ENCODE peak calls at places on chromosomes 12 and 14, in seven cellular contexts. T is OCI-LY7, L is fibroblast of pulmonary artery, C is mesothelial cell of epicardium, P is suprapubic skin, J is WTC11, V is mammary epithelial cell. U is an unnamed sample.

GRCh38 chr14:58746261-58746660 is 108.5 kb downstream of the DACT1 start:
- DNase-seq in J (no peak), L (peak), V (peak), T (no peak), C (no peak), P (no peak), U (peak)

GRCh38 chr12:53770281-53770680 is 18.5 kb upstream of the CISTR start:
- DNase-seq in P (no peak), J (no peak), T (no peak), L (peak), V (peak), C (no peak), U (peak)

GRCh38 chr14:95407342-95407741 is 87.6 kb upstream of the CLMN start:
- DNase-seq in J (no peak), P (no peak), T (no peak), L (no peak), C (no peak), V (no peak), U (no peak)

GRCh38 chr12:8127138-8127537 is 3.7 kb downstream of the CLEC4A start:
- DNase-seq in C (no peak), P (no peak), L (no peak), V (no peak), T (no peak), J (no peak), U (no peak)

GRCh38 chr14:23005451-23005850 is 4.5 kb downstream of the C14orf93 start:
- DNase-seq in J (no peak), P (no peak), T (no peak), C (no peak), V (no peak), L (no peak), U (no peak)

GRCh38 chr12:50261654-50262053 is 21.7 kb downstream of the LIMA1 start:
- DNase-seq in V (peak), J (no peak), L (no peak), T (no peak), P (no peak), C (no peak), U (peak)

GRCh38 chr14:35365130-35366047 is 39.2 kb downstream of the NFKBIA start:
- DNase-seq in V (peak), P (no peak), J (no peak), L (peak), C (no peak), T (no peak), U (peak)

GRCh38 chr12:56753566-56753965 is 1.4 kb upstream of the PRIM1 start:
- DNase-seq in L (no peak), V (no peak), T (no peak), P (no peak), C (no peak), J (no peak), U (no peak)

GRCh38 chr14:47959753-47960152 is 284.3 kb upstream of the MDGA2 start:
- DNase-seq in V (no peak), L (no peak), C (no peak), J (no peak), T (no peak), P (no peak), U (no peak)

GRCh38 chr14:65352964-65353530 is 59.5 kb upstream of the FUT8 start:
- DNase-seq in C (no peak), P (no peak), V (peak), L (no peak), J (no peak), T (peak), U (peak)

GRCh38 chr12:64716839-64717455 is 42.3 kb downstream of the GNS start:
- DNase-seq in P (no peak), C (no peak), V (no peak), L (no peak), T (no peak), J (no peak), U (no peak)

GRCh38 chr14:88775532-88775931 is 17.2 kb downstream of the EML5 start:
- DNase-seq in V (peak), L (no peak), J (no peak), P (no peak), C (no peak), T (no peak), U (no peak)

GRCh38 chr12:108833757-108834472 is 23.5 kb downstream of the SSH1 start:
- DNase-seq in J (no peak), V (peak), L (peak), P (no peak), C (no peak), T (no peak), U (peak)

GRCh38 chr12:131547560-131547959 is 163.3 kb upstream of the SFSWAP start:
- DNase-seq in J (no peak), T (no peak), L (no peak), V (no peak), C (no peak), P (no peak), U (no peak)

GRCh38 chr12:66550626-66551025 is 128.2 kb downstream of the GRIP1 start:
- DNase-seq in V (no peak), J (no peak), C (no peak), L (no peak), T (peak), P (no peak), U (peak)

GRCh38 chr12:66552753-66553152 is 126.1 kb downstream of the GRIP1 start:
- DNase-seq in C (no peak), J (no peak), L (no peak), V (peak), T (no peak), P (no peak), U (no peak)

GRCh38 chr12:66549050-66549389 is 129.9 kb downstream of the GRIP1 start:
- DNase-seq in J (no peak), T (no peak), V (no peak), C (no peak), L (no peak), P (no peak), U (no peak)

GRCh38 chr12:66548338-66549049 is 130.4 kb downstream of the GRIP1 start:
- DNase-seq in T (peak), V (no peak), C (no peak), J (no peak), L (peak), P (no peak), U (no peak)
- TF ChIP-seq CTCF in T (peak), V (peak), C (peak), J (no peak), L (peak), P (no peak), U (no peak)

GRCh38 chr14:75283884-75284563 is 5.4 kb downstream of the FOS start:
- DNase-seq in P (no peak), J (no peak), L (peak), V (peak), T (no peak), C (no peak), U (no peak)
- TF ChIP-seq CTCF in P (no peak), J (no peak), L (no peak), V (no peak), T (no peak), C (no peak), U (no peak)

GRCh38 chr12:103540319-103540718 is 44.6 kb upstream of the C12orf42 start:
- DNase-seq in T (no peak), C (no peak), J (no peak), L (no peak), V (no peak), P (no peak), U (no peak)
- TF ChIP-seq CTCF in T (no peak), C (no peak), J (no peak), L (no peak), V (no peak), P (no peak), U (no peak)

GRCh38 chr12:124395284-124395752 is 100.4 kb downstream of the RFLNA start:
- DNase-seq in P (no peak), J (no peak), V (no peak), L (no peak), C (no peak), T (no peak), U (no peak)
- TF ChIP-seq CTCF in P (no peak), J (no peak), V (no peak), L (no peak), C (no peak), T (no peak), U (no peak)

GRCh38 chr14:74400328-74400727 is 25.7 kb downstream of the SYNDIG1L start:
- DNase-seq in T (peak), P (peak), V (no peak), J (peak), C (no peak), L (peak), U (no peak)
- TF ChIP-seq CTCF in T (peak), P (no peak), V (no peak), J (no peak), C (no peak), L (peak), U (no peak)

U was measured in MCF 10A.